ENCODE peak calls at places on chromosome 2, in four cellular contexts. H is EL; J is NCI-H2081 treated with DMSO at 0.1 percent for 48 hours; S is activated CD8-positive, alpha-beta memory T cell treated with anti-CD3 and anti-CD28 coated beads for 24 hours. L is an unnamed sample.

GRCh38 chr2:97662895-97663625 is 784 bp downstream of the ACTR1B start:
- DNase-seq in H (peak), J (no peak), S (peak), L (peak)

GRCh38 chr2:150400849-150401248 is 86.6 kb downstream of the RND3 start:
- DNase-seq in H (no peak), J (no peak), S (no peak), L (no peak)

GRCh38 chr2:3602553-3603339 is 7.8 kb downstream of the COLEC11 start:
- DNase-seq in H (no peak), J (no peak), S (peak), L (no peak)

GRCh38 chr2:128549646-128550260 is 231.1 kb upstream of the HS6ST1 start:
- DNase-seq in H (no peak), J (no peak), S (peak), L (no peak)

GRCh38 chr2:74199275-74199701 is 873 bp downstream of the MTHFD2 start:
- DNase-seq in H (no peak), J (no peak), S (no peak), L (no peak)

GRCh38 chr2:217743980-217744761 is 258.6 kb downstream of the TNS1 start:
- DNase-seq in H (no peak), J (no peak), S (no peak), L (no peak)

GRCh38 chr2:74895031-74895425 is 61.1 kb downstream of the HK2 start:
- DNase-seq in H (no peak), J (no peak), S (no peak), L (no peak)

GRCh38 chr2:105595536-105595935 is 149.2 kb upstream of the NCK2 start:
- DNase-seq in H (peak), J (no peak), S (no peak), L (peak)

GRCh38 chr2:20313659-20314058 is 37.0 kb downstream of the PUM2 start:
- DNase-seq in H (peak), J (no peak), S (no peak), L (peak)

GRCh38 chr2:72999729-73000725 is 71.5 kb downstream of the SFXN5 start:
- DNase-seq in H (peak), J (no peak), S (peak), L (peak)

GRCh38 chr2:1561259-1561658 is 148.0 kb downstream of the TPO start:
- DNase-seq in H (no peak), J (no peak), S (no peak), L (no peak)

GRCh38 chr2:120287183-120288015 is 34.7 kb downstream of the RALB start:
- DNase-seq in H (peak), J (no peak), S (no peak), L (peak)

GRCh38 chr2:143559202-143559601 is 430.0 kb downstream of the ARHGAP15 start:
- DNase-seq in H (no peak), J (no peak), S (no peak), L (no peak)

GRCh38 chr2:15913146-15913545 is 27.2 kb upstream of the MYCN start:
- DNase-seq in H (no peak), J (no peak), S (no peak), L (no peak)

GRCh38 chr2:90069290-90069894 is 1377.9 kb downstream of the RPIA start:
- DNase-seq in H (no peak), J (no peak), S (no peak), L (no peak)

GRCh38 chr2:170806548-170806947 is 10.1 kb upstream of the GAD1 start:
- DNase-seq in H (no peak), J (no peak), S (no peak), L (no peak)

GRCh38 chr2:207184348-207184747 is 18.6 kb upstream of the KLF7 start:
- DNase-seq in H (peak), J (no peak), S (no peak), L (peak)

GRCh38 chr2:19982268-19982667 is 7.6 kb downstream of the WDR35 start:
- DNase-seq in H (peak), J (no peak), S (no peak), L (no peak)

GRCh38 chr2:27829791-27830190 is 58.3 kb downstream of the MRPL33 start:
- DNase-seq in H (no peak), J (no peak), S (no peak), L (no peak)

GRCh38 chr2:236548179-236548918 is 21.3 kb upstream of the ACKR3 start:
- DNase-seq in H (no peak), J (no peak), S (no peak), L (no peak)

GRCh38 chr2:126890962-126891450 is 7.7 kb upstream of the TEX51 start:
- DNase-seq in H (no peak), J (no peak), S (peak), L (no peak)

GRCh38 chr2:234633581-234634230 is 136.8 kb upstream of the ARL4C start:
- DNase-seq in H (no peak), J (no peak), S (no peak), L (no peak)

GRCh38 chr2:233470007-233470687 is 96.4 kb downstream of the USP40 start:
- DNase-seq in H (no peak), J (no peak), S (no peak), L (no peak)

GRCh38 chr2:237955640-237956401 is 11.0 kb upstream of the UBE2F start:
- DNase-seq in H (no peak), J (no peak), S (no peak), L (no peak)

GRCh38 chr2:121530210-121530562 is 494 bp upstream of the RNU4ATAC start:
- DNase-seq in H (peak), J (no peak), S (no peak), L (peak)

GRCh38 chr2:85976106-85976920 is 87.5 kb upstream of the ST3GAL5 start:
- DNase-seq in H (no peak), J (no peak), S (no peak), L (no peak)

GRCh38 chr2:28633739-28634138 is 117.9 kb upstream of the PPP1CB start:
- DNase-seq in H (peak), J (no peak), S (no peak), L (peak)

GRCh38 chr2:174682578-174683391 is 81.5 kb downstream of the CHRNA1 start:
- DNase-seq in H (peak), J (no peak), S (peak), L (peak)

GRCh38 chr2:6025391-6025790 is 333.2 kb downstream of the SOX11 start:
- DNase-seq in H (no peak), J (no peak), S (no peak), L (no peak)

GRCh38 chr2:53511549-53511948 is 256.1 kb upstream of the CHAC2 start:
- DNase-seq in H (no peak), J (no peak), S (no peak), L (no peak)

GRCh38 chr2:209648714-209649113 is 122.9 kb upstream of the UNC80 start:
- DNase-seq in H (peak), J (no peak), S (no peak), L (peak)

GRCh38 chr2:195559431-195559914 is 97.6 kb upstream of the SLC39A10 start:
- DNase-seq in H (peak), J (no peak), S (peak), L (peak)

GRCh38 chr2:1721706-1722483 is 22.4 kb downstream of the PXDN start:
- DNase-seq in H (peak), J (no peak), S (no peak), L (peak)

GRCh38 chr2:144479659-144480058 is 40.3 kb downstream of the ZEB2 start:
- DNase-seq in H (no peak), J (no peak), S (no peak), L (no peak)

GRCh38 chr2:101230541-101230993 is 22.1 kb upstream of the CNOT11 start:
- DNase-seq in H (peak), J (no peak), S (no peak), L (no peak)

GRCh38 chr2:120205901-120206581 is 17.2 kb downstream of the TMEM185B start:
- DNase-seq in H (peak), J (no peak), S (peak), L (no peak)

GRCh38 chr2:203045867-203046266 is 31.2 kb downstream of the NBEAL1 start:
- DNase-seq in H (no peak), J (no peak), S (no peak), L (no peak)

GRCh38 chr2:184599054-184599874 is 935 bp downstream of the ZNF804A start:
- DNase-seq in H (peak), J (no peak), S (no peak), L (peak)

GRCh38 chr2:214543386-214543955 is 132.6 kb downstream of the VWC2L start:
- DNase-seq in H (peak), J (no peak), S (no peak), L (peak)

L was measured in A172.